ENCODE peak calls at places on chromosomes 3 and 15, in four cellular contexts. One of them, this sample, is unnamed.

GRCh38 chr15:78767331-78767951 is 43.8 kb downstream of the ADAMTS7 start:
- DNase-seq in A549: no peak
- DNase-seq in breast epithelium: no peak
- DNase-seq in heart left ventricle: peak
- DNase-seq in this sample: no peak

GRCh38 chr3:38601971-38602550 is 47.4 kb downstream of the SCN5A start:
- DNase-seq in breast epithelium: no peak
- DNase-seq in heart left ventricle: no peak
- DNase-seq in A549: no peak
- DNase-seq in this sample: peak

GRCh38 chr3:123728014-123728413 is 143.2 kb upstream of the HACD2 start:
- DNase-seq in heart left ventricle: no peak
- DNase-seq in A549: no peak
- DNase-seq in breast epithelium: no peak
- DNase-seq in this sample: no peak

GRCh38 chr3:107680698-107681097 is 157.9 kb downstream of the BBX start:
- DNase-seq in breast epithelium: no peak
- DNase-seq in A549: no peak
- DNase-seq in heart left ventricle: no peak
- DNase-seq in this sample: no peak

GRCh38 chr3:122581622-122582021 is 4.2 kb downstream of the PARP15 start:
- DNase-seq in heart left ventricle: no peak
- DNase-seq in A549: no peak
- DNase-seq in breast epithelium: no peak
- DNase-seq in this sample: no peak

GRCh38 chr3:4645468-4645867 is 152.3 kb downstream of the ITPR1 start:
- DNase-seq in A549: no peak
- DNase-seq in heart left ventricle: no peak
- DNase-seq in breast epithelium: no peak
- DNase-seq in this sample: no peak

GRCh38 chr3:16512435-16513140 is 911 bp downstream of the RFTN1 start:
- DNase-seq in breast epithelium: no peak
- DNase-seq in heart left ventricle: peak
- DNase-seq in A549: no peak
- DNase-seq in this sample: no peak

GRCh38 chr15:57220220-57220619 is 156.1 kb upstream of the CGNL1 start:
- DNase-seq in breast epithelium: no peak
- DNase-seq in heart left ventricle: no peak
- DNase-seq in A549: no peak
- DNase-seq in this sample: peak

GRCh38 chr3:129474986-129475804 is 35.2 kb downstream of the IFT122 start:
- DNase-seq in breast epithelium: no peak
- DNase-seq in heart left ventricle: no peak
- DNase-seq in A549: no peak
- DNase-seq in this sample: no peak

GRCh38 chr3:127848131-127849129 is 26.1 kb upstream of the MGLL start:
- DNase-seq in heart left ventricle: no peak
- DNase-seq in breast epithelium: no peak
- DNase-seq in A549: no peak
- DNase-seq in this sample: no peak

GRCh38 chr3:187274977-187275338 is 16.6 kb downstream of the MASP1 start:
- DNase-seq in breast epithelium: no peak
- DNase-seq in A549: no peak
- DNase-seq in heart left ventricle: no peak
- DNase-seq in this sample: no peak

GRCh38 chr15:64130159-64130558 is 21.4 kb upstream of the SNX22 start:
- DNase-seq in breast epithelium: no peak
- DNase-seq in heart left ventricle: no peak
- DNase-seq in A549: no peak
- DNase-seq in this sample: no peak

GRCh38 chr15:53962646-53963561 is 15.3 kb upstream of the UNC13C start:
- DNase-seq in A549: no peak
- DNase-seq in breast epithelium: no peak
- DNase-seq in heart left ventricle: no peak
- DNase-seq in this sample: peak

GRCh38 chr15:64917211-64917610 is 5.5 kb downstream of the ANKDD1A start:
- DNase-seq in breast epithelium: no peak
- DNase-seq in heart left ventricle: no peak
- DNase-seq in A549: no peak
- DNase-seq in this sample: no peak

GRCh38 chr15:25830844-25831443 is 32.2 kb downstream of the ATP10A start:
- DNase-seq in breast epithelium: no peak
- DNase-seq in heart left ventricle: peak
- DNase-seq in A549: no peak
- DNase-seq in this sample: no peak

GRCh38 chr3:160756907-160757623 is 1.0 kb downstream of the PPM1L start:
- DNase-seq in breast epithelium: no peak
- DNase-seq in heart left ventricle: peak
- DNase-seq in A549: no peak
- DNase-seq in this sample: peak

GRCh38 chr3:175526609-175527280 is 667.6 kb downstream of the NAALADL2 start:
- DNase-seq in A549: no peak
- DNase-seq in heart left ventricle: no peak
- DNase-seq in breast epithelium: no peak
- DNase-seq in this sample: no peak

GRCh38 chr3:137008976-137009375 is 51.2 kb downstream of the IL20RB start:
- DNase-seq in A549: no peak
- DNase-seq in breast epithelium: no peak
- DNase-seq in heart left ventricle: no peak
- DNase-seq in this sample: no peak

GRCh38 chr3:17238029-17238428 is 353.3 kb downstream of the PLCL2 start:
- DNase-seq in breast epithelium: no peak
- DNase-seq in heart left ventricle: no peak
- DNase-seq in A549: no peak
- DNase-seq in this sample: no peak

GRCh38 chr3:71978150-71978721 is 193.3 kb upstream of the PROK2 start:
- DNase-seq in A549: no peak
- DNase-seq in breast epithelium: no peak
- DNase-seq in heart left ventricle: no peak
- DNase-seq in this sample: no peak

GRCh38 chr3:125359700-125360099 is 15.4 kb downstream of the ZNF148 start:
- DNase-seq in breast epithelium: no peak
- DNase-seq in heart left ventricle: no peak
- DNase-seq in A549: no peak
- DNase-seq in this sample: no peak

GRCh38 chr3:3172627-3173026 is 6.9 kb downstream of the CRBN start:
- DNase-seq in heart left ventricle: no peak
- DNase-seq in breast epithelium: no peak
- DNase-seq in A549: no peak
- DNase-seq in this sample: no peak

GRCh38 chr15:88574062-88574461 is 27.6 kb upstream of the DET1 start:
- DNase-seq in heart left ventricle: peak
- DNase-seq in breast epithelium: no peak
- DNase-seq in A549: no peak
- DNase-seq in this sample: no peak

GRCh38 chr3:117671707-117672318 is 962.2 kb downstream of the TUSC7 start:
- DNase-seq in A549: no peak
- DNase-seq in breast epithelium: no peak
- DNase-seq in heart left ventricle: peak
- DNase-seq in this sample: peak

GRCh38 chr3:39038165-39038564 is 13.6 kb downstream of the SCN11A start:
- DNase-seq in A549: no peak
- DNase-seq in heart left ventricle: no peak
- DNase-seq in breast epithelium: no peak
- DNase-seq in this sample: no peak

GRCh38 chr15:23385886-23386430 is 31.4 kb downstream of the GOLGA8S start:
- DNase-seq in breast epithelium: no peak
- DNase-seq in heart left ventricle: no peak
- DNase-seq in A549: no peak
- DNase-seq in this sample: no peak

GRCh38 chr3:178966299-178967183 is 105.1 kb downstream of the ZMAT3 start:
- DNase-seq in heart left ventricle: no peak
- DNase-seq in A549: no peak
- DNase-seq in breast epithelium: no peak
- DNase-seq in this sample: no peak
- H3K4me3 ChIP-seq in heart left ventricle: no peak
- H3K4me3 ChIP-seq in A549: no peak
- H3K4me3 ChIP-seq in breast epithelium: no peak
- H3K4me3 ChIP-seq in this sample: no peak

GRCh38 chr3:126389112-126389791 is 5.5 kb upstream of the CFAP100 start:
- DNase-seq in breast epithelium: peak
- DNase-seq in A549: peak
- DNase-seq in heart left ventricle: peak
- DNase-seq in this sample: peak
- TF ChIP-seq CTCF in breast epithelium: peak
- TF ChIP-seq CTCF in A549: peak
- TF ChIP-seq CTCF in heart left ventricle: peak
- TF ChIP-seq CTCF in this sample: peak

DNA sequence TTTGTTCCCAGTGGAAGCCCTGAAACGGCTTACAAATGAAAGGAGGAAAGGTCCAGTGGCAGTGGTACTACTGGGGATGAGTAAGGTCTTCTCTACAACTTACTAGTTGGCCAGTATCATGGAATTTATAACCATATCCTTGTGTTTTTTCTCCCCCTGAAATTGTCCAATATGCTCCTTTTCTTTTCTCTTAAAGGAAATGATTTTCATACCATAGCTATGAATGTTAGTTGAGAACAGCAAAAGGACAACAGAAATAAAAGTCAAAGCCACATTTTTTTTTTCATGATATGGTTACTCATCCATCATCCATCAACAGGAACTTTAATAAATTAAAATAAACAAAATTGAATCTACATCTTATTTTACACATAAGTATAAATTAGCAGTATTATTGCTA is 450.4 kb downstream of the MFSD1 start:
- DNase-seq in breast epithelium: no peak
- DNase-seq in heart left ventricle: no peak
- DNase-seq in A549: no peak
- DNase-seq in this sample: no peak
- H3K4me3 ChIP-seq in breast epithelium: no peak
- H3K4me3 ChIP-seq in heart left ventricle: no peak
- H3K4me3 ChIP-seq in A549: no peak
- H3K4me3 ChIP-seq in this sample: no peak

DNA sequence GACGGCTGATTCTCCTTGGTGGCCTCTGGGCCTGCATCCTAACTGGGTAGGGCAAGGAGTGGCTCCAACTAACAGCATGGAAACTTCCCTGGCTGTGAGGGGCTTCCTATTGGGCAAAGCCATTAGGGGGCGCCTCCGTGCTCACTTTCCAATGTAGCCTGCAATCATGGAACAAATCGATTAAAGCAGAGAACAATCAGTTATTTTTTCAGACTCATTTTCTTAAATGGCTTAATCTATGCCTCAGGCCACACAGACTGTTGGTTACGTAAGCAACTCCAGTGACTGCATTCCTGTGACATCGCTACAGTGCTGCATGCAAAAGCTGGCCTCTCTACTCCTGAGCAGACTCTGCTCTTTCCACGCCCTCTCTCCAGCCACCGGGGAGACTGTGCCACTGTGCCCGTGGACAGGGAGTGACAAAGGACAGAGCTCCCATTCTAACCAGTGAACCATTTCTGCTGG is 278.9 kb downstream of the KLF13 start:
- DNase-seq in breast epithelium: no peak
- DNase-seq in heart left ventricle: no peak
- DNase-seq in A549: no peak
- DNase-seq in this sample: peak
- TF ChIP-seq CTCF in breast epithelium: no peak
- TF ChIP-seq CTCF in heart left ventricle: peak
- TF ChIP-seq CTCF in A549: peak
- TF ChIP-seq CTCF in this sample: peak

GRCh38 chr3:99641480-99641879 is 3.1 kb downstream of the COL8A1 start:
- DNase-seq in A549: no peak
- DNase-seq in heart left ventricle: no peak
- DNase-seq in breast epithelium: no peak
- DNase-seq in this sample: no peak
- H3K4me3 ChIP-seq in A549: no peak
- H3K4me3 ChIP-seq in heart left ventricle: no peak
- H3K4me3 ChIP-seq in breast epithelium: no peak
- H3K4me3 ChIP-seq in this sample: no peak

GRCh38 chr3:46271910-46272309 is 29.6 kb downstream of the CCR3 start:
- DNase-seq in heart left ventricle: no peak
- DNase-seq in A549: no peak
- DNase-seq in breast epithelium: no peak
- DNase-seq in this sample: no peak
- TF ChIP-seq CTCF in heart left ventricle: no peak
- TF ChIP-seq CTCF in A549: no peak
- TF ChIP-seq CTCF in breast epithelium: no peak
- TF ChIP-seq CTCF in this sample: no peak

DNA sequence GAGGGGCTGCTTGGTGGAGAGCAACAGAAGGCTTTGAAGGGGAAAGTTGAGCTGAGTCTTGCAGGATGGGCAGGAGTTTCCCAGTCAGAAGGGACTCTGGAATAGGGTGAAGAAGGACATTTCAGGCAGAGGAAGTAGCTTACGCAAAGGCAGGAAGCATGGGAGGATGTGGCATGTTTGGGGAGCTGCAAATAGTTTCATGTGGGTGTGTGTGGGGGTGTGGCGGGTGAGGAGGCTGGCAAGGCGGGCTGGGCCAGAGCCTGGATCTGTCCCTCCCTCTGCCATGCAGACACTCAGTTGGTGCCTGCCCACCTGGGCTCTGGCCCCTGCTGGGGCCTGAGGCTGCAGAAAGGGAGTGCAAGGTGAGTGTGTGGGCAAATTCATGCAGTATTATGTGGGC is 10.4 kb downstream of the TEX264 start:
- DNase-seq in A549: no peak
- DNase-seq in breast epithelium: no peak
- DNase-seq in heart left ventricle: peak
- DNase-seq in this sample: no peak
- H3K4me3 ChIP-seq in A549: no peak
- H3K4me3 ChIP-seq in breast epithelium: no peak
- H3K4me3 ChIP-seq in heart left ventricle: no peak
- H3K4me3 ChIP-seq in this sample: no peak

GRCh38 chr15:70065006-70065722 is 32.6 kb downstream of the TLE3 start:
- DNase-seq in A549: no peak
- DNase-seq in breast epithelium: no peak
- DNase-seq in heart left ventricle: no peak
- DNase-seq in this sample: no peak

GRCh38 chr15:70066004-70066403 is 31.7 kb downstream of the TLE3 start:
- DNase-seq in A549: no peak
- DNase-seq in breast epithelium: no peak
- DNase-seq in heart left ventricle: no peak
- DNase-seq in this sample: no peak

GRCh38 chr15:70063284-70063991 is 34.3 kb downstream of the TLE3 start:
- DNase-seq in breast epithelium: no peak
- DNase-seq in heart left ventricle: no peak
- DNase-seq in A549: no peak
- DNase-seq in this sample: no peak

GRCh38 chr15:70063992-70064379 is 33.7 kb downstream of the TLE3 start:
- DNase-seq in A549: no peak
- DNase-seq in heart left ventricle: no peak
- DNase-seq in breast epithelium: no peak
- DNase-seq in this sample: no peak

DNA sequence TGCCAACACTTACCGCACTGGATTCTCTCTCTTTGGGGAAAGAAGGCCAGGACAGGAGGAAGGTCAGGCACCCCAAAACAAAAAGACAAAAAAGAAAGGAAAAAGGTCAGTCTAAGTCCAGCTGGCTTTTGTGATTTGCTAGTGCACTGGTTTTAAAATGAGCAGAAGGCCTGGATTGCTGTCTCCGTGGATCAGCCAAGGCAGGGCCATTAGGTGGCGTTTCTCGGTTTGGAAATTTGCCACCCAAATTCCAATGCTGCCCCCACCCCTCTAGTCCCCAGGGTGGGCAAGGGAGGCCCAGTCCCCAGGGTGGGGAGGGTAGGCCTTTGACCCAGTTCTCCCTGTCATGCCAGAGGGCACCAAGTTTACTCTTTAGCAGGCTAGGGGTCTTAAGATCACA is 33.3 kb downstream of the TLE3 start:
- DNase-seq in breast epithelium: no peak
- DNase-seq in heart left ventricle: no peak
- DNase-seq in A549: no peak
- DNase-seq in this sample: no peak
- TF ChIP-seq CTCF in breast epithelium: no peak
- TF ChIP-seq CTCF in heart left ventricle: no peak
- TF ChIP-seq CTCF in A549: no peak
- TF ChIP-seq CTCF in this sample: no peak

This sample was measured in BE2C.